ENCODE peak calls at places on chromosomes 3 and 15, in seven cellular contexts. C is heart right ventricle, V is cardiac muscle cell, B is HL-60, X is uterus, U is tibial artery, P is ovary. G is an unnamed sample.

GRCh38 chr3:138441742-138442141 is 7.3 kb downstream of the ESYT3 start:
- DNase-seq in B (no peak), C (no peak), V (peak; percentile 53), U (no peak), P (no peak), X (no peak), G (no peak)

GRCh38 chr3:148992027-148992634 is 791 bp downstream of the GYG1 start:
- DNase-seq in U (peak; percentile 49), P (peak; percentile 73), X (peak; percentile 55), C (peak; percentile 59), V (no peak), B (no peak), G (peak; percentile 66)

GRCh38 chr3:129162729-129163579 is 2.1 kb upstream of the ISY1 start:
- DNase-seq in C (no peak), P (no peak), V (peak; percentile 12), B (no peak), X (no peak), U (no peak), G (no peak)

GRCh38 chr3:58434990-58435389 is 1.4 kb upstream of the PDHB start:
- DNase-seq in U (no peak), X (no peak), V (peak; percentile 82), P (no peak), C (no peak), B (no peak), G (no peak)

GRCh38 chr3:170611746-170612145 is 25.9 kb upstream of the SLC7A14 start:
- DNase-seq in C (no peak), V (no peak), X (no peak), U (no peak), P (no peak), B (no peak), G (no peak)

GRCh38 chr15:67945131-67945530 is 105.3 kb upstream of the RNU6-1 start:
- DNase-seq in X (no peak), B (no peak), V (no peak), P (no peak), U (no peak), C (no peak), G (no peak)

GRCh38 chr3:38622336-38622735 is 27.2 kb downstream of the SCN5A start:
- DNase-seq in C (no peak), P (no peak), B (no peak), U (no peak), X (no peak), V (no peak), G (no peak)

GRCh38 chr15:50315814-50316630 is 39.0 kb downstream of the GABPB1 start:
- DNase-seq in X (no peak), P (no peak), B (no peak), U (no peak), C (no peak), V (peak; percentile 72), G (no peak)

GRCh38 chr3:184011937-184012889 is 5.5 kb downstream of the ABCC5 start:
- DNase-seq in U (no peak), C (no peak), V (no peak), B (no peak), X (no peak), P (no peak), G (no peak)

GRCh38 chr15:45489690-45490238 is 32.8 kb downstream of the SLC30A4 start:
- DNase-seq in P (no peak), V (no peak), X (no peak), B (no peak), U (no peak), C (no peak), G (no peak)

GRCh38 chr15:35061171-35062163 is 23.6 kb downstream of the NANOGP8 start:
- DNase-seq in P (peak; percentile 60), V (no peak), U (no peak), C (no peak), X (peak; percentile 22), B (no peak), G (no peak)

GRCh38 chr3:111863942-111864341 is 4.9 kb downstream of the PHLDB2 start:
- DNase-seq in V (no peak), C (no peak), U (no peak), P (no peak), X (no peak), B (no peak), G (no peak)

GRCh38 chr3:52694528-52695189 is 8.8 kb downstream of the GNL3 start:
- DNase-seq in B (no peak), C (no peak), X (no peak), U (no peak), V (no peak), P (no peak), G (no peak)
- H3K27ac ChIP-seq in B (no peak overlapping the region), C (no peak overlapping the region), X (no peak overlapping the region), U (no peak overlapping the region), V (peak overlapping the region; percentile 43), P (no peak overlapping the region), G (no peak overlapping the region)

GRCh38 chr3:50321844-50322385 is 630 bp downstream of the HYAL2 start:
- DNase-seq in C (no peak), P (no peak), U (peak; percentile 60), X (no peak), B (peak; percentile 61), V (no peak), G (no peak)
- TF ChIP-seq CTCF in C (peak; percentile 28), P (no peak), U (no peak), X (peak; percentile 28), B (peak; percentile 32), V (peak; percentile 47), G (peak; percentile 41)

GRCh38 chr3:160602259-160602658 is 36.9 kb upstream of the KPNA4 start:
- DNase-seq in U (no peak), C (no peak), X (no peak), V (no peak), P (no peak), B (no peak), G (no peak)

GRCh38 chr3:160601288-160601687 is 35.9 kb upstream of the KPNA4 start:
- DNase-seq in B (no peak), P (no peak), C (no peak), U (no peak), X (no peak), V (no peak), G (no peak)

GRCh38 chr3:160598865-160599264 is 33.5 kb upstream of the KPNA4 start:
- DNase-seq in P (no peak), X (no peak), C (no peak), V (no peak), U (no peak), B (no peak), G (no peak)
- H3K4me3 ChIP-seq in P (no peak overlapping the region), X (no peak overlapping the region), C (no peak overlapping the region), V (no peak overlapping the region), U (no peak overlapping the region), B (no peak overlapping the region), G (no peak overlapping the region)

DNA sequence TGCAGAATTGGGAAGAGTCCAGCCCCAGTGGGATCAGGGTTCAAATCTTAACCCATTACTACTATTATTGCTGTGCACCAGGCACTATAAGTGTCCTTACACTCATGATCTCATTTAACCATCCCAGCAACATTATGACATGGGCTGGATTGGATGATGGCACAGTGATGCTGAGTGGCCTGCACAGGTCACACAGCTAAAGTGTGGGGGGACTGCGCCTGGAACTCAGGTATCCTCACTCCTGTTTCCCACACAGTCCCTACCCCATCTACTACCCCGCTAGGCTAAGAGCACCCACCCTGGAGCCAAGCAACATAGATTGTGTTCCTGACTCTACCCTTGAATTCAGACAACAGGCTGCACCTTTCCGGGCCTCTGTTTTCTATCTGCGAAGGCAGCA is 16.0 kb downstream of the WNT5A start:
- DNase-seq in B (no peak), V (no peak), P (no peak), U (no peak), C (no peak), X (no peak), G (no peak)
- H3K27ac ChIP-seq in B (no peak overlapping the region), V (peak overlapping the region; percentile 23), P (no peak overlapping the region), U (no peak overlapping the region), C (peak overlapping the region; percentile 47), X (no peak overlapping the region), G (no peak overlapping the region)

GRCh38 chr15:76863693-76864092 is 41.4 kb downstream of the SCAPER start:
- DNase-seq in B (no peak), V (no peak), U (no peak), P (no peak), X (no peak), C (no peak), G (no peak)

GRCh38 chr15:76868740-76869139 is 36.4 kb downstream of the SCAPER start:
- DNase-seq in V (no peak), X (no peak), P (no peak), U (no peak), B (no peak), C (no peak), G (no peak)

GRCh38 chr15:76865548-76865991 is 39.6 kb downstream of the SCAPER start:
- DNase-seq in U (no peak), C (no peak), B (no peak), X (no peak), P (no peak), V (no peak), G (no peak)

GRCh38 chr15:76866008-76866407 is 39.1 kb downstream of the SCAPER start:
- DNase-seq in V (peak; percentile 28), B (no peak), C (no peak), P (no peak), U (no peak), X (no peak), G (peak; percentile 67)

GRCh38 chr15:76866716-76867321 is 38.3 kb downstream of the SCAPER start:
- DNase-seq in P (no peak), U (no peak), V (peak; percentile 60), B (no peak), X (no peak), C (no peak), G (no peak)
- TF ChIP-seq CTCF in P (no peak), U (no peak), V (peak; percentile 59), B (no peak), X (no peak), C (no peak), G (peak; percentile 51)

GRCh38 chr15:100215843-100216169 is 126.0 kb downstream of the ADAMTS17 start:
- DNase-seq in C (no peak), U (no peak), X (no peak), P (peak; percentile 26), B (no peak), V (no peak), G (no peak)
- H3K4me3 ChIP-seq in C (no peak overlapping the region), U (no peak overlapping the region), X (no peak overlapping the region), P (no peak overlapping the region), B (no peak overlapping the region), V (no peak overlapping the region), G (no peak overlapping the region)

G was measured in psoas muscle.